ENCODE peak calls at places on chromosomes 12 and 14, in eight cellular contexts. S is lower leg skin, C is ovary, B is right lobe of liver, J is body of pancreas, T is upper lobe of left lung, X is GM12892, F is transverse colon. V is an unnamed sample.

GRCh38 chr12:91988571-91988970 is 157.1 kb downstream of the BTG1 start:
- DNase-seq in J (no peak), C (no peak), T (no peak), X (no peak), F (no peak), S (no peak), B (no peak), V (no peak)

GRCh38 chr14:77324816-77325745 is 4.2 kb downstream of the GSTZ1 start:
- DNase-seq in J (peak), T (no peak), S (no peak), B (peak), C (no peak), X (no peak), F (no peak), V (no peak)

GRCh38 chr14:98229676-98230366 is 1042.2 kb downstream of the BCL11B start:
- DNase-seq in F (no peak), S (no peak), J (no peak), B (no peak), X (no peak), T (no peak), C (no peak), V (no peak)

GRCh38 chr12:130704606-130705005 is 11.5 kb downstream of the RIMBP2 start:
- DNase-seq in C (no peak), S (no peak), J (no peak), T (no peak), B (no peak), F (no peak), X (no peak), V (no peak)

GRCh38 chr12:1691123-1692007 is 495 bp downstream of the ADIPOR2 start:
- DNase-seq in T (peak), F (peak), J (no peak), C (peak), B (peak), X (no peak), S (peak), V (no peak)

GRCh38 chr14:72892103-72892878 is 1.6 kb downstream of the DPF3 start:
- DNase-seq in C (peak), T (no peak), X (no peak), S (no peak), B (no peak), F (peak), J (no peak), V (no peak)

GRCh38 chr14:37436519-37436918 is 158.5 kb downstream of the FOXA1 start:
- DNase-seq in S (no peak), C (no peak), J (no peak), B (no peak), F (no peak), X (no peak), T (no peak), V (no peak)

GRCh38 chr12:94641283-94641682 is 9.1 kb downstream of the TMCC3 start:
- DNase-seq in J (no peak), C (no peak), S (no peak), T (no peak), X (no peak), F (no peak), B (no peak), V (no peak)

GRCh38 chr12:102407776-102408486 is 72.4 kb downstream of the IGF1 start:
- DNase-seq in S (no peak), X (no peak), T (no peak), C (no peak), J (no peak), B (peak), F (no peak), V (no peak)

GRCh38 chr12:32016680-32017482 is 57.7 kb downstream of the RESF1 start:
- DNase-seq in B (no peak), F (no peak), C (no peak), T (no peak), J (no peak), X (no peak), S (no peak), V (no peak)

GRCh38 chr12:98110516-98110915 is 404.9 kb upstream of the TMPO start:
- DNase-seq in C (no peak), T (no peak), J (no peak), F (no peak), X (no peak), B (no peak), S (no peak), V (no peak)

GRCh38 chr12:81078469-81079196 is 754 bp downstream of the ACSS3 start:
- DNase-seq in T (peak), B (no peak), X (no peak), S (no peak), F (no peak), C (peak), J (peak), V (no peak)

GRCh38 chr14:74604157-74604556 is 7.9 kb downstream of the LTBP2 start:
- DNase-seq in J (no peak), B (no peak), X (no peak), T (no peak), S (no peak), C (no peak), F (no peak), V (no peak)

GRCh38 chr12:80684077-80684495 is 23.3 kb upstream of the MYF6 start:
- DNase-seq in C (no peak), S (no peak), F (no peak), X (no peak), T (no peak), J (no peak), B (no peak), V (no peak)

GRCh38 chr14:73188501-73188903 is 48.8 kb upstream of the PAPLN start:
- DNase-seq in T (no peak), F (no peak), B (no peak), X (no peak), S (no peak), C (peak), J (no peak), V (no peak)

GRCh38 chr14:73245401-73246325 is 8.4 kb downstream of the PAPLN start:
- DNase-seq in T (peak), F (peak), C (no peak), J (peak), B (peak), X (peak), S (no peak), V (no peak)

GRCh38 chr12:6987956-6988573 is 17.4 kb downstream of the EMG1 start:
- DNase-seq in B (peak), J (peak), F (peak), S (no peak), X (no peak), C (no peak), T (peak), V (no peak)

GRCh38 chr12:89517648-89518047 is 6.9 kb downstream of the GALNT4 start:
- DNase-seq in B (no peak), J (no peak), S (no peak), X (no peak), F (no peak), C (no peak), T (no peak), V (no peak)
- TF ChIP-seq POLR2A in B (no peak), J (no peak), S (no peak), X (no peak), F (no peak), C (no peak), T (no peak), V (no peak)

GRCh38 chr12:132710422-132711168 is at the start of gene PGAM5:
- DNase-seq in X (peak), J (peak), S (peak), C (peak), B (peak), T (peak), F (peak), V (no peak)
- TF ChIP-seq POLR2A in X (peak), J (peak), S (no peak), C (peak), B (peak), T (no peak), F (peak), V (no peak)

GRCh38 chr14:22803575-22803974 is 11.7 kb downstream of the SLC7A7 start:
- DNase-seq in X (no peak), T (no peak), F (no peak), C (no peak), J (no peak), B (no peak), S (no peak), V (no peak)
- TF ChIP-seq POLR2A in X (peak), T (no peak), F (no peak), C (no peak), J (no peak), B (no peak), S (no peak), V (no peak)

GRCh38 chr12:128109636-128110035 is 157.3 kb upstream of the TMEM132C start:
- DNase-seq in S (no peak), B (no peak), X (no peak), F (no peak), J (no peak), C (no peak), T (no peak), V (no peak)
- TF ChIP-seq POLR2A in S (no peak), B (no peak), X (no peak), F (no peak), J (no peak), C (no peak), T (no peak), V (no peak)

DNA sequence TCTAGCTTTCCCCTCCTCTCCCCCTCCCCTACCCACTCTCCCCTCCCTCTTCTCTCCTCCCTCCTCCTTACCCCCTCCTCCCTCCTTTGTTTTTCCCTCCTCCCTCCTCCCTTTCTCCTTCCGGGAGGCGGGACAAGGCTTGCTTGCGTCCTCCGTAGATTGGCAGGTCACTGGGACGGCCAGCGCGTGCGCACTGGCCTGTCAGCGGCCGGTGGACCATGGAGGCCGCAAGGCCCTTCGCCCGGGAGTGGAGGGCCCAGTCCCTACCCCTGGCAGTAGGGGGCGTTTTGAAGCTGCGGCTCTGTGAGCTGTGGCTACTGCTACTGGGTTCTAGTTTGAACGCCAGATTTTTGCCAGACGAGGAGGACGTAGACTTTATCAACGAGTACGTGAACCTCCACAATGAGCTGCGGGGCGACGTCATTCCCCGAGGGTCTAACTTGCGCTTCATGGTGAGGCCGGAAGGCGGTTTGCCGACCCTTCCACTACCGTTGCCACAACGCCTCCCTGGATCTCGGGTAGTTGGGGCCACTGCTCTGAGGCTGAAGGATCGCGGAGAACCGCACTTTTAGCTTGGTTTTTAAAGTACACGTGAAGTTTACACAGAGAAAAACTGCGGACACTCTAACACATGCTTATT is at the start of gene GLIPR1L2:
- DNase-seq in F (peak), T (peak), C (peak), J (peak), B (peak), S (peak), X (peak), V (no peak)
- TF ChIP-seq POLR2A in F (peak), T (no peak), C (peak), J (peak), B (peak), S (peak), X (peak), V (peak)

DNA sequence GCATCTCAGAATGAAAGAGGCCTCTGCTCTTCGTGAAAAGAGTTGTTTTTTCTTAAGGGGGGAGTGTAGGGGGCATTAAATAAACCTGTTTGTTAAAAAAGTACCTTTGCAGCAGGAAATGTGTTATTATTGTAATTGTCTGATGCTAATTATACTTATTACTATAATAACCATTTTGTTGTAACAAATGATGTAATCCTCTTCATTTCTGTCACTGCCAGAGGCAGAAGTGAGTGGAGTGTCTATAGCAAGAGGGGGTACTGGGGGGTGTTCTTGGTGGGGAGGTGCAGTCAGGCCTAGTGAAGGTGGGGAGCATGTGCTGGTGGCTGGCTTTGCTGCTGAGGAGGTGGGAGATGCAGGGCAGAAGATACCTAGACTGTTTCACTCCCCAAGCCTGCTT is 77.4 kb upstream of the CISTR start:
- DNase-seq in B (no peak), X (no peak), C (no peak), T (no peak), F (no peak), J (no peak), S (no peak), V (no peak)
- TF ChIP-seq POLR2A in B (no peak), X (no peak), C (no peak), T (no peak), F (no peak), J (no peak), S (no peak), V (no peak)

GRCh38 chr14:35402323-35403084 is 2.0 kb downstream of the NFKBIA start:
- DNase-seq in X (no peak), C (peak), J (peak), B (peak), T (no peak), F (peak), S (peak), V (no peak)
- TF ChIP-seq POLR2A in X (peak), C (no peak), J (no peak), B (no peak), T (no peak), F (no peak), S (no peak), V (no peak)

GRCh38 chr14:56117765-56118610 is at the start of gene PELI2:
- DNase-seq in S (peak), T (peak), J (peak), X (peak), B (peak), C (peak), F (peak), V (no peak)
- TF ChIP-seq POLR2A in S (peak), T (no peak), J (peak), X (no peak), B (peak), C (peak), F (peak), V (peak)

GRCh38 chr14:24146978-24147760 is at the start of gene RNF31:
- DNase-seq in S (peak), F (peak), B (peak), T (peak), C (peak), J (peak), X (peak), V (peak)

GRCh38 chr14:24145700-24146621 is at the start of gene PSME2:
- DNase-seq in F (no peak), X (no peak), C (no peak), B (no peak), T (no peak), S (no peak), J (no peak), V (peak)

GRCh38 chr14:24147761-24148428 is 597 bp downstream of the RNF31 start:
- DNase-seq in J (no peak), B (no peak), F (no peak), S (no peak), T (no peak), X (no peak), C (no peak), V (no peak)

GRCh38 chr14:24145219-24145618 is 1.2 kb downstream of the PSME2 start:
- DNase-seq in C (no peak), F (no peak), J (no peak), B (no peak), T (no peak), X (no peak), S (no peak), V (no peak)

GRCh38 chr14:24146622-24146977 is 190 bp upstream of the PSME2 start:
- DNase-seq in F (peak), X (peak), C (peak), B (peak), J (peak), T (peak), S (peak), V (no peak)
- TF ChIP-seq POLR2A in F (no peak), X (peak), C (no peak), B (no peak), J (no peak), T (no peak), S (no peak), V (no peak)